ENCODE peak calls at places on chromosome 22, in eight cellular contexts. L is AG10803, D is astrocyte of the spinal cord, W is SK-N-SH, V is K562, U is fibroblast of lung, O is esophagus muscularis mucosa, H is fibroblast of the aortic adventitia. S is an unnamed sample.

GRCh38 chr22:32776397-32776796 is 25.1 kb upstream of the TIMP3 start:
- DNase-seq in L (no peak), D (no peak), W (no peak), V (no peak), U (no peak), O (no peak), H (no peak), S (no peak)

GRCh38 chr22:20110359-20110985 is 5.4 kb upstream of the RANBP1 start:
- DNase-seq in L (no peak), D (no peak), W (no peak), V (no peak), U (no peak), O (no peak), H (no peak), S (no peak)

GRCh38 chr22:47056776-47057470 is 294.5 kb downstream of the TBC1D22A start:
- DNase-seq in L (no peak), D (no peak), W (no peak), V (no peak), U (no peak), O (no peak), H (no peak), S (no peak)

GRCh38 chr22:22786301-22787115 is 101.1 kb upstream of the IGLL5 start:
- DNase-seq in L (no peak), D (no peak), W (no peak), V (peak; percentile 49), U (no peak), O (peak; percentile 47), H (no peak), S (no peak)

GRCh38 chr22:48955351-48956311 is 872.0 kb downstream of the BRD1 start:
- DNase-seq in L (no peak), D (no peak), W (no peak), V (no peak), U (no peak), O (peak; percentile 82), H (no peak), S (peak; percentile 1)

GRCh38 chr22:17972385-17973181 is 51.8 kb downstream of the MICAL3 start:
- DNase-seq in L (peak; percentile 89), D (peak; percentile 56), W (no peak), V (no peak), U (peak; percentile 88), O (no peak), H (peak; percentile 89), S (no peak)

GRCh38 chr22:18055619-18056160 is 22.1 kb upstream of the PEX26 start:
- DNase-seq in L (no peak), D (no peak), W (no peak), V (no peak), U (no peak), O (no peak), H (no peak), S (no peak)

GRCh38 chr22:19910180-19910744 is 31.3 kb upstream of the COMT start:
- DNase-seq in L (no peak), D (no peak), W (no peak), V (no peak), U (no peak), O (no peak), H (no peak), S (no peak)

GRCh38 chr22:47219789-47220188 is 457.3 kb downstream of the TBC1D22A start:
- DNase-seq in L (no peak), D (no peak), W (no peak), V (no peak), U (no peak), O (peak; percentile 66), H (no peak), S (no peak)

GRCh38 chr22:28044546-28045173 is 125.6 kb upstream of the PITPNB start:
- DNase-seq in L (no peak), D (no peak), W (no peak), V (no peak), U (no peak), O (no peak), H (no peak), S (no peak)

GRCh38 chr22:27394806-27395404 is 406.7 kb downstream of the MN1 start:
- DNase-seq in L (no peak), D (no peak), W (no peak), V (no peak), U (no peak), O (no peak), H (no peak), S (no peak)

GRCh38 chr22:50180727-50181521 is 4.8 kb upstream of the TRABD start:
- DNase-seq in L (no peak), D (no peak), W (no peak), V (no peak), U (no peak), O (no peak), H (no peak), S (no peak)

GRCh38 chr22:35076648-35077047 is 10.7 kb downstream of the ISX start:
- DNase-seq in L (no peak), D (no peak), W (no peak), V (no peak), U (no peak), O (no peak), H (no peak), S (no peak)

DNA sequence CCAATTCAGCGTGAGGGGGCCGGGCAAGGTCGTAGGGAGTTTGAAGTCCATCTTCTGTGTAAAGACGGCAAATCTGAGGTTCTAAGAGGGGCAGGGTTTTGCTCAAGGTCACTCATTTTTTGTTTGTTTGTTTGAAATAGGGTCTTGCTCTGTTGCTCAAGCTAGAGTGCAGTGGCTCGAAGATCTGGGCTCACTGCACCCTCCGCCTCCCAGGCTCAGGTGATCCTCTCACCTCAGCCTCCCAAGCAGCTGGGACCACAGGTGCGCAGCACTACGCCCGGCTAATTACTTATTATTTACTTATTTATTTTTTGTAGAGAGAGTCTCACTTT is 355 bp upstream of the AP1B1 start:
- DNase-seq in L (no peak), D (no peak), W (no peak), V (no peak), U (no peak), O (no peak), H (no peak), S (no peak)
- H3K4me3 ChIP-seq in L (peak overlapping the region; percentile 81), D (peak overlapping the region; percentile 85), W (peak overlapping the region; percentile 70), V (peak overlapping the region; percentile 74), U (peak overlapping the region; percentile 69), O (peak overlapping the region; percentile 72), H (peak overlapping the region; percentile 83), S (peak overlapping the region; percentile 84)

GRCh38 chr22:31151872-31152271 is 8.1 kb upstream of the RNF185 start:
- DNase-seq in L (no peak), D (no peak), W (no peak), V (no peak), U (no peak), O (no peak), H (no peak), S (no peak)

GRCh38 chr22:31153357-31153756 is 6.6 kb upstream of the RNF185 start:
- DNase-seq in L (no peak), D (no peak), W (no peak), V (no peak), U (no peak), O (no peak), H (no peak), S (no peak)

GRCh38 chr22:31148953-31149627 is 8.8 kb upstream of the PLA2G3 start:
- DNase-seq in L (peak; percentile 74), D (peak; percentile 80), W (peak; percentile 88), V (peak; percentile 76), U (peak; percentile 88), O (no peak), H (peak; percentile 86), S (peak; percentile 76)

GRCh38 chr22:31148516-31148915 is 8.2 kb upstream of the PLA2G3 start:
- DNase-seq in L (no peak), D (peak; percentile 57), W (no peak), V (no peak), U (peak; percentile 54), O (no peak), H (peak; percentile 63), S (no peak)

DNA sequence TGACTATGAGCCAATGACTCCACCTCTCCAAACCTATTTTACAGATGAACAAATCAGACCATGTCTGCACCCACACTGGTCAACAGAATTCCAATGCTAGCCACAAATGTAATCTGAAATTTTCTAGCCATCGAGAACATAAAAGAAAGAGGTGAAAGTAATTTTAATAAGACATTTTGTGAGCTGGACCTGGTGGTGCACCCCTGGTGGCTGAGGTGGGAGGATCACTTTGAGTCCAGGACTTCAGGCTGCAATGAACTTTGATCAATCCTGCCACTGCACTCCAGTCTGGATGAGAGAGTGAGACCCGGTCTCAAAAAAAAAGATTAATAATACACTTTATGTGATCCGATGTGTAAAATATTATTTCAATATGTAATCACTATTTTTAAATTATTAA is 9.4 kb upstream of the RNF185 start:
- DNase-seq in L (no peak), D (no peak), W (no peak), V (no peak), U (no peak), O (no peak), H (no peak), S (no peak)
- TF ChIP-seq CTCF in L (peak; percentile 41), D (peak; percentile 50), W (peak; percentile 58), V (peak; percentile 23), U (peak; percentile 11), O (no peak), H (peak; percentile 41), S (no peak)

DNA sequence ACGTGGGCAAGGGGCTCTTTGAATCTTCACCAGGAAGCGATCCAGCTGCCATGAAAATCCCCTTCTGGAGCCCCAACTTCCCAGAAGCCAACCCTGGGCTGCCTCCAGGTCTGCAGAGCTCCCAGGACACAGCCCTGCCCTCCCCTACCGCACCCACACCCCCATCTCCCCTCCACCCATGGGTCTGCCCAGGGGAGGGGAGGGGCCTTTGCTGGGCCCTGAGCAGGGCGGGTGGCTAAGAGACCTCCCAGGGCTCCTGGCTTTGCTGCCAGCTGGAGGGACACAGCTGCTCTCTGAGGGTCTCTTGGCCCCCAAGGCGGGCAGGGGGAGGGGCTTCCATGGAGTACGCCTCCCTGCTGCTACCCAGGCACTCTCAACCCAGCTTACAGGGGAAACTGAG is 64.1 kb downstream of the WNT7B start:
- DNase-seq in L (no peak), D (no peak), W (no peak), V (no peak), U (no peak), O (no peak), H (no peak), S (no peak)
- H3K4me3 ChIP-seq in L (no peak overlapping the region), D (no peak overlapping the region), W (no peak overlapping the region), V (no peak overlapping the region), U (no peak overlapping the region), O (no peak overlapping the region), H (no peak overlapping the region), S (no peak overlapping the region)

DNA sequence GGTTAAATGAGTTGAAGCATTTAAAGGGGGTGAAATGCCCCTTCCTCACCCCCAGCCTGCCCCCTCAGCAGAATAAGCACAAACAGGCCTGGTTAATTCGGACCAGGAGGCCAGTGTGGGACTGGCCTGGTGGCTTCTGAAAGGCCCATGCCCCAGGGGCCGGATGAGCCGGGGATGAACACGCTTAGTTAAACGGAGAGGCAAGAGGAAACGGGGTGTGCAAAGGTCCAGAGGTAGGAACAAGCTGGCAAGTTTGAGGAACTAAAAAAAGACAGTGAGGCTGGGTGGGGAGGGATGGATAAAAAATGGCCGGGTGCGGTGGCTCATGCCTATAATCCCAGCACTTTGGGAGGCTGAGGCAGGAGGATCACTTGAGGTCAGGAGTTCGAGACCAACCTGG is 11.5 kb downstream of the SCUBE1 start:
- DNase-seq in L (no peak), D (no peak), W (peak; percentile 40), V (no peak), U (no peak), O (no peak), H (no peak), S (no peak)
- TF ChIP-seq CTCF in L (no peak), D (no peak), W (no peak), V (no peak), U (no peak), O (no peak), H (no peak), S (no peak)

S was measured in colonic mucosa.